ENCODE peak calls at places on chromosomes 16 and 17, in four cellular contexts. H is cardiac fibroblast, S is colonic mucosa, Y is heart left ventricle. C is an unnamed sample.

GRCh38 chr17:78129385-78130079 is 977 bp upstream of the TMC6 start:
- DNase-seq in H (no peak), S (no peak), Y (peak), C (no peak)

GRCh38 chr17:10792156-10792555 is 11.7 kb downstream of the TMEM238L start:
- DNase-seq in H (no peak), S (no peak), Y (no peak), C (no peak)

GRCh38 chr16:80580109-80580832 is 39.5 kb downstream of the DYNLRB2 start:
- DNase-seq in H (peak), S (no peak), Y (no peak), C (no peak)

GRCh38 chr16:78175287-78175686 is 75.8 kb downstream of the WWOX start:
- DNase-seq in H (peak), S (no peak), Y (no peak), C (no peak)

GRCh38 chr17:33284022-33284421 is 9.1 kb downstream of the ASIC2 start:
- DNase-seq in H (peak), S (peak), Y (no peak), C (peak)

GRCh38 chr17:28956112-28956511 is 4.8 kb upstream of the PHF12 start:
- DNase-seq in H (no peak), S (no peak), Y (no peak), C (no peak)

GRCh38 chr16:89921699-89922476 is 1.3 kb upstream of the TUBB3 start:
- DNase-seq in H (peak), S (peak), Y (peak), C (peak)

GRCh38 chr17:27996157-27997043 is 46.1 kb upstream of the NLK start:
- DNase-seq in H (no peak), S (no peak), Y (no peak), C (no peak)

GRCh38 chr16:50093607-50094570 is 28.1 kb downstream of the HEATR3 start:
- DNase-seq in H (peak), S (peak), Y (peak), C (no peak)

GRCh38 chr17:75812096-75813001 is 27.7 kb downstream of the UNK start:
- DNase-seq in H (no peak), S (no peak), Y (no peak), C (no peak)

GRCh38 chr16:69741951-69742904 is 12.5 kb downstream of the NOB1 start:
- DNase-seq in H (peak), S (peak), Y (peak), C (peak)

GRCh38 chr17:68662037-68662432 is 60.9 kb upstream of the FAM20A start:
- DNase-seq in H (no peak), S (no peak), Y (no peak), C (no peak)

GRCh38 chr17:31907342-31907975 is 6.0 kb upstream of the UTP6 start:
- DNase-seq in H (peak), S (peak), Y (no peak), C (no peak)

GRCh38 chr17:21214777-21215541 is 998 bp upstream of the TMEM11 start:
- DNase-seq in H (no peak), S (no peak), Y (no peak), C (peak)

GRCh38 chr17:44444735-44445105 is 55.3 kb upstream of the ITGA2B start:
- DNase-seq in H (peak), S (no peak), Y (no peak), C (no peak)

GRCh38 chr17:60098578-60098977 is 19.9 kb upstream of the HEATR6 start:
- DNase-seq in H (no peak), S (no peak), Y (no peak), C (no peak)

GRCh38 chr16:13766334-13766733 is 153.6 kb upstream of the ERCC4 start:
- DNase-seq in H (no peak), S (no peak), Y (no peak), C (no peak)

GRCh38 chr16:13770436-13770835 is 149.5 kb upstream of the ERCC4 start:
- DNase-seq in H (no peak), S (no peak), Y (no peak), C (no peak)

GRCh38 chr16:13772782-13773181 is 147.2 kb upstream of the ERCC4 start:
- DNase-seq in H (no peak), S (no peak), Y (no peak), C (no peak)

DNA sequence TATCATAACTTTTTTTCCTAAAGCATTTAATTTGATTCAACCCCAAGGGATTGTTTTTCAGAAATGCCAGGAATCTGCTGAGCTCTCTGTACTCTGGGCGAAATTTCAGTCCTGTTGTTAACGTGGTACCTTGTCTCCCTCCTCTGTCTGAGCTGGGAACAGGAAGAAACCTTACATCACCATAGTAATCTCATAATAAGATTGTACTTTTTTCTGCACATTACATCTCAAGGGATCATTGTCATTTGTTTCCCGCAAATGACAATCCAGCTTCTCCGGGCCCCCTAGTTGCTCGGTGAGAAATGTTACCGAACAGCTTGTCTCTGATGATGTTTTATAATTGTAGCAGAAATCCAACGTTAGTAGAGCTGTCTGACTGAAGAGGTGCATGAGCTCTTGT is 152.7 kb upstream of the ERCC4 start:
- DNase-seq in H (peak), S (no peak), Y (no peak), C (no peak)
- TF ChIP-seq CTCF in H (no peak), S (no peak), Y (peak), C (no peak)

DNA sequence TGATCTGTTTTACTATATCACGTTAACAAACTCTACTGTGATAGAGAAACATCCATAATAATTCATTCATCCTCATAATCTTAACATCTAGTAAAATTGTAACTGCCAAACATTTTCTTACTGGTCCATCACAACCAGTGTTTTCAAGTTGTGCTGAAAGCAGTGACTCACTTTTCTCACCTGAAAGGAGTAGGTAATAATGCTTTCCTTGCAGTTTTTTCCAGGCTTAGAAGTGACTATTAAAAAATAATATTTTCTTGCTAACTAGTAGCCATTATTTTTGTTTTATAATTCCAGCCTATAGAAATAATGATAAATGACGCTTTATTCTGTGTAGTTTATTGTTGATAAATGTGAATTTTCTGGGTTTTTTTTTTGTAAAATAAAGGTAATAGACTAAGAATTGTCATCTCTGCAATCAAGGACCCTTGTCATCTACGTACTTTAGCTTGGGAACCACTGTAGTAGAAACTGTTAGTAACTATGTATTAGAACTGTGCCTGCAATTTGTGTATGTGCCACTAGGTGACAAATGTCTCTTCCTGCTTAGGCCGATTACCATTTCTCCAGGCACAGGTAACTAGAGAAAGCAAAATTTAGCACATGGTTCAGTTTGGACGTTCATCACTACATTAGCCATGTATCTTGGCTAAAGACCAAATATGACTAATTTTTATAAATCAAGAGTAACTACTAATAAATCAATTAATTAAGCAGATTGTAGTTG is 409.4 kb upstream of the ERCC4 start:
- DNase-seq in H (no peak), S (no peak), Y (no peak), C (no peak)
- TF ChIP-seq CTCF in H (no peak), S (no peak), Y (no peak), C (no peak)

DNA sequence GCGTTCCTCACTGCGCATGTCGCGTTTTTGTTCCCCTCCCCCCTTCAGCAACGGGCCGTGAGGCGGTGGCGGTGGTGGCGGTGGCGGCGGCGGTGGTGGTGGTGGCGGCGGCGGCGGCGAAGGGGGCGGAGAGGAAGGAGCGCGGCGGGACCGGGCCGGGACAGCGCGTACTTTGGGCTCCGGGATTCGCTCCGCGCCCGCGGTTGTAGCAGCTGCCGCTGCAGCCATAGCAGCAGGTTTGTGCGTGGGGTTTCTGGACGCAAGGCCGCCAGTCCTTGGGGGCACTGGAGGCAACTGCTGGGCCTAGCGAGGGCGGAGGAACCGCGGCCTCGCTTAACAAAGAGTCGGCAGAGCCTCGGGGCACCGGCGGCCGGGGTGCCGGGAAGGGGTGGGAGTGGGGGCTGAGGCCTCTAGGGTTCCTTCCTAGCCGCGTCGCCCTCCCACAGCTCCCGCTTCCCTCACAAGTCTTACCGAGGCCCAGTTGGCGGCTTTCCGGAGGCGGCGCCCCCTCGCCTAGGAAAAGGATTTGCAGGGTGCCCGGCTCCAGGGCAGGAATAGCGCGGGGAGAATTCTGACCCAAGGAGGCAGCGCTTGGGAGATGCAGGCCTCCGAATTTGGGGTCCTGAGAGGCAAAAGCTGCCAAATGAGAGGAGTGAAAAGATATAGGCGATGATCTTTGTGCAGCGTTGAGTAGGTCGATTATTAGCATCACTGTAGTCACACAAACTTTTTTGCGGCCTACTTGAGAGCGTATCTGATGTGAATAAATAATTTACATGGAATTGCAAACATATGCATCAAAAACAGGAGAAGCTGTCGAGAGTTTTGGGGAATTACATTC is at the start of gene DDX42:
- DNase-seq in H (peak), S (peak), Y (peak), C (peak)
- TF ChIP-seq CTCF in H (peak), S (no peak), Y (no peak), C (no peak)

GRCh38 chr16:53745753-53746258 is 41.9 kb downstream of the FTO start:
- DNase-seq in H (peak), S (no peak), Y (no peak), C (peak)
- TF ChIP-seq CTCF in H (peak), S (no peak), Y (no peak), C (no peak)

DNA sequence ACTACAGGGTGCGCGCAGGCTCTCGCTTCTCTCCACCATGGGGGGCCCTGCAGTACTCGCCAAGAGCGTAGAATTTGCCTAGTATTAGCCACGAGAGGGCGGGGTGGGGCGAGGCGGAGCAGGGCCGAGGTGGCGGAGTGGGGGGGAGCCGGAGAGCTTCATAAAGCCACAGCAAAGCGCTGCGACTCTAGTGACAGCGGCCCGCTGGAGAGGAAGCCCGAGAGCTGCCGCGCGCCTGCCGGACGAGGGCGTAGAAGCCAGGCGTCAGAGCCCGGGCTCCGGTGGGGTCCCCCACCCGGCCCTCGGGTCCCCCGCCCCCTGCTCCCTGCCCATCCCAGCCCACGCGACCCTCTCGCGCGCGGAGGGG is at the start of gene TBX21:
- DNase-seq in H (peak), S (peak), Y (peak), C (peak)
- TF ChIP-seq CTCF in H (no peak), S (no peak), Y (peak), C (no peak)

GRCh38 chr16:30886145-30886544 is 7.7 kb downstream of the BCL7C start:
- DNase-seq in H (no peak), S (no peak), Y (peak), C (no peak)

GRCh38 chr16:30882429-30883310 is 11.2 kb downstream of the BCL7C start:
- DNase-seq in H (no peak), S (peak), Y (peak), C (no peak)

GRCh38 chr16:30887927-30888326 is 6.0 kb downstream of the BCL7C start:
- DNase-seq in H (no peak), S (no peak), Y (no peak), C (no peak)

GRCh38 chr16:30884760-30885159 is 9.1 kb downstream of the BCL7C start:
- DNase-seq in H (no peak), S (no peak), Y (no peak), C (no peak)

DNA sequence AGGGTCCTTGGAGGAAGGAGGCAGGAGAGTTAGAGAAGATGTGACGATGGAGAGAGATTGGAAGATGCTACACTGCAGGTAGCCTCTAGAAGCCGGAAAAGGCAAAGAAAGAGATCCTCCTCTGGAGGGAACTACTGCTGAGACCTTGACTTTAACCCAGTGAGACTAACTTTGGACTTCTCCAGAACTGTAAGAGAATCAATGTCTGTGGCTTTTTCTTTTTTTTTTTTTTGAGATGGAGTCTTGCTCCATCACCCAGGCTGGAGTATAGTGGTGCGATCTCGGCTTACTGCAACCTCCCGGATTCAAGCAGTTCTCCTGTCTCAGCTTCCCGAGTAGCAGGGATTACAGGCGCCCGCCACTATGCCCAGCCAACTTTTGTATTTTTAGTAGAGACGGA is 8.7 kb downstream of the BCL7C start:
- DNase-seq in H (no peak), S (no peak), Y (peak), C (no peak)
- TF ChIP-seq CTCF in H (no peak), S (no peak), Y (no peak), C (no peak)

GRCh38 chr16:72384651-72385050 is 212.7 kb upstream of the PMFBP1 start:
- DNase-seq in H (no peak), S (no peak), Y (no peak), C (no peak)
- TF ChIP-seq CTCF in H (no peak), S (no peak), Y (no peak), C (no peak)

DNA sequence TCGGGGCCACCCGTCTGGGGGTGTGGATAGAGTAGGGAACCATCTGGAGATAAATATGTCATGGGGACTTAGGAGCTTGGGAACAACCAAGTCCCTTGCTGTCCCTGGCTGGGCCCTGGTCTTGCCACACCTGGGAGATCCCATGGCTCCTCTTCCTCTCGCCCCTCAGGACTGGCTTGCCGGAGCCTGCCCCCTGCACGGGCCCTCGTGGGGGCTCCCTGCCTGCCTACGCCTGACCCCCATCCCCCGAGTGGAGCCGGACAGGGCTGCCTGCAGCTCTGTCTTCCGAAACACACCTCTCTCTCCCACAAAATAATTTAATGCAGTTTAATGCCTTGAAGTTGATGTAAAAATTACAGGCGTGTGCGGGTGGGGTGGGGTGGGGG is 22.3 kb upstream of the SLC38A10 start:
- DNase-seq in H (no peak), S (no peak), Y (no peak), C (no peak)
- TF ChIP-seq CTCF in H (no peak), S (no peak), Y (no peak), C (no peak)